ENCODE peak calls at places on chromosomes 11 and 22, in ten cellular contexts. One of them, this sample, is unnamed.

GRCh38 chr11:85946221-85946620 is 91.0 kb downstream of the CCDC83 start:
- DNase-seq in glutamatergic neuron: no peak
- DNase-seq in progenitor cell of endocrine pancreas: no peak
- DNase-seq in foreskin fibroblast: peak; percentile 59
- DNase-seq in PC-3: peak; percentile 22
- DNase-seq in NB4: no peak
- DNase-seq in RWPE1: no peak
- DNase-seq in fibroblast of lung: no peak
- DNase-seq in AG09319: no peak
- DNase-seq in AG04450: no peak
- DNase-seq in this sample: peak; percentile 57

GRCh38 chr22:39898997-39899396 is 1.9 kb upstream of the GRAP2 start:
- DNase-seq in AG09319: no peak
- DNase-seq in AG04450: no peak
- DNase-seq in fibroblast of lung: no peak
- DNase-seq in RWPE1: no peak
- DNase-seq in progenitor cell of endocrine pancreas: no peak
- DNase-seq in glutamatergic neuron: no peak
- DNase-seq in NB4: peak; percentile 93
- DNase-seq in foreskin fibroblast: no peak
- DNase-seq in PC-3: no peak
- DNase-seq in this sample: no peak

GRCh38 chr11:64065712-64066111 is 30.0 kb downstream of the FLRT1 start:
- DNase-seq in glutamatergic neuron: no peak
- DNase-seq in RWPE1: no peak
- DNase-seq in AG09319: no peak
- DNase-seq in foreskin fibroblast: no peak
- DNase-seq in AG04450: no peak
- DNase-seq in progenitor cell of endocrine pancreas: no peak
- DNase-seq in NB4: no peak
- DNase-seq in PC-3: no peak
- DNase-seq in fibroblast of lung: no peak
- DNase-seq in this sample: no peak

GRCh38 chr22:48693377-48694135 is 1134.1 kb downstream of the BRD1 start:
- DNase-seq in foreskin fibroblast: no peak
- DNase-seq in AG09319: no peak
- DNase-seq in progenitor cell of endocrine pancreas: no peak
- DNase-seq in AG04450: no peak
- DNase-seq in NB4: peak; percentile 23
- DNase-seq in RWPE1: no peak
- DNase-seq in glutamatergic neuron: no peak
- DNase-seq in PC-3: no peak
- DNase-seq in fibroblast of lung: no peak
- DNase-seq in this sample: no peak

GRCh38 chr11:128484172-128484571 is 103.2 kb downstream of the ETS1 start:
- DNase-seq in foreskin fibroblast: no peak
- DNase-seq in progenitor cell of endocrine pancreas: no peak
- DNase-seq in RWPE1: peak; percentile 18
- DNase-seq in fibroblast of lung: no peak
- DNase-seq in AG09319: no peak
- DNase-seq in PC-3: peak; percentile 47
- DNase-seq in glutamatergic neuron: no peak
- DNase-seq in AG04450: no peak
- DNase-seq in NB4: no peak
- DNase-seq in this sample: no peak

GRCh38 chr11:64893194-64894069 is 15.0 kb upstream of the EHD1 start:
- DNase-seq in foreskin fibroblast: no peak
- DNase-seq in AG04450: no peak
- DNase-seq in NB4: no peak
- DNase-seq in AG09319: no peak
- DNase-seq in PC-3: no peak
- DNase-seq in glutamatergic neuron: no peak
- DNase-seq in progenitor cell of endocrine pancreas: no peak
- DNase-seq in fibroblast of lung: no peak
- DNase-seq in RWPE1: no peak
- DNase-seq in this sample: no peak

GRCh38 chr22:47696776-47697175 is 934.3 kb downstream of the TBC1D22A start:
- DNase-seq in foreskin fibroblast: no peak
- DNase-seq in AG09319: no peak
- DNase-seq in fibroblast of lung: no peak
- DNase-seq in RWPE1: no peak
- DNase-seq in progenitor cell of endocrine pancreas: no peak
- DNase-seq in NB4: no peak
- DNase-seq in AG04450: no peak
- DNase-seq in glutamatergic neuron: no peak
- DNase-seq in PC-3: no peak
- DNase-seq in this sample: no peak

GRCh38 chr11:125376117-125376516 is 119.9 kb downstream of the FEZ1 start:
- DNase-seq in foreskin fibroblast: no peak
- DNase-seq in progenitor cell of endocrine pancreas: no peak
- DNase-seq in AG04450: no peak
- DNase-seq in RWPE1: peak; percentile 32
- DNase-seq in NB4: no peak
- DNase-seq in AG09319: no peak
- DNase-seq in PC-3: no peak
- DNase-seq in fibroblast of lung: no peak
- DNase-seq in glutamatergic neuron: no peak
- DNase-seq in this sample: no peak

GRCh38 chr11:69685348-69685747 is 10.2 kb upstream of the LTO1 start:
- DNase-seq in AG09319: no peak
- DNase-seq in foreskin fibroblast: no peak
- DNase-seq in progenitor cell of endocrine pancreas: no peak
- DNase-seq in PC-3: no peak
- DNase-seq in fibroblast of lung: no peak
- DNase-seq in NB4: no peak
- DNase-seq in glutamatergic neuron: no peak
- DNase-seq in RWPE1: no peak
- DNase-seq in AG04450: no peak
- DNase-seq in this sample: no peak

GRCh38 chr11:123301696-123302400 is 106.8 kb upstream of the CLMP start:
- DNase-seq in foreskin fibroblast: peak; percentile 73
- DNase-seq in PC-3: peak; percentile 72
- DNase-seq in NB4: peak; percentile 75
- DNase-seq in RWPE1: peak; percentile 49
- DNase-seq in fibroblast of lung: no peak
- DNase-seq in AG09319: no peak
- DNase-seq in AG04450: no peak
- DNase-seq in progenitor cell of endocrine pancreas: peak; percentile 77
- DNase-seq in glutamatergic neuron: peak; percentile 87
- DNase-seq in this sample: peak; percentile 12

GRCh38 chr22:44580176-44580575 is 82.1 kb upstream of the RTL6 start:
- DNase-seq in glutamatergic neuron: no peak
- DNase-seq in PC-3: no peak
- DNase-seq in RWPE1: no peak
- DNase-seq in foreskin fibroblast: no peak
- DNase-seq in NB4: no peak
- DNase-seq in fibroblast of lung: no peak
- DNase-seq in AG09319: no peak
- DNase-seq in progenitor cell of endocrine pancreas: no peak
- DNase-seq in AG04450: no peak
- DNase-seq in this sample: no peak

GRCh38 chr11:27722117-27722844 is 22.0 kb upstream of the BDNF start:
- DNase-seq in NB4: no peak
- DNase-seq in AG04450: no peak
- DNase-seq in PC-3: no peak
- DNase-seq in AG09319: no peak
- DNase-seq in fibroblast of lung: peak; percentile 28
- DNase-seq in foreskin fibroblast: peak; percentile 41
- DNase-seq in RWPE1: peak; percentile 32
- DNase-seq in glutamatergic neuron: peak; percentile 47
- DNase-seq in progenitor cell of endocrine pancreas: no peak
- DNase-seq in this sample: peak; percentile 50

GRCh38 chr22:19859861-19860510 is 5.3 kb upstream of the GNB1L start:
- DNase-seq in foreskin fibroblast: no peak
- DNase-seq in progenitor cell of endocrine pancreas: no peak
- DNase-seq in AG04450: no peak
- DNase-seq in fibroblast of lung: no peak
- DNase-seq in RWPE1: no peak
- DNase-seq in AG09319: no peak
- DNase-seq in NB4: no peak
- DNase-seq in glutamatergic neuron: no peak
- DNase-seq in PC-3: no peak
- DNase-seq in this sample: no peak

GRCh38 chr11:9639099-9639498 is 24.8 kb upstream of the SWAP70 start:
- DNase-seq in AG09319: no peak
- DNase-seq in PC-3: no peak
- DNase-seq in AG04450: no peak
- DNase-seq in glutamatergic neuron: no peak
- DNase-seq in RWPE1: no peak
- DNase-seq in fibroblast of lung: no peak
- DNase-seq in NB4: peak; percentile 56
- DNase-seq in foreskin fibroblast: no peak
- DNase-seq in progenitor cell of endocrine pancreas: no peak
- DNase-seq in this sample: no peak

GRCh38 chr11:67401495-67402191 is at the start of gene PPP1CA:
- DNase-seq in RWPE1: peak; percentile 95
- DNase-seq in AG04450: peak; percentile 65
- DNase-seq in NB4: peak; percentile 93
- DNase-seq in progenitor cell of endocrine pancreas: peak; percentile 83
- DNase-seq in glutamatergic neuron: peak; percentile 94
- DNase-seq in fibroblast of lung: peak; percentile 88
- DNase-seq in AG09319: peak; percentile 69
- DNase-seq in PC-3: peak; percentile 88
- DNase-seq in foreskin fibroblast: peak; percentile 94
- DNase-seq in this sample: peak; percentile 79

GRCh38 chr11:69367211-69367964 is 73.4 kb downstream of the MYEOV start:
- DNase-seq in RWPE1: no peak
- DNase-seq in PC-3: peak; percentile 77
- DNase-seq in foreskin fibroblast: peak; percentile 40
- DNase-seq in AG04450: no peak
- DNase-seq in NB4: peak; percentile 49
- DNase-seq in AG09319: no peak
- DNase-seq in progenitor cell of endocrine pancreas: peak; percentile 3
- DNase-seq in fibroblast of lung: no peak
- DNase-seq in glutamatergic neuron: no peak
- DNase-seq in this sample: no peak

GRCh38 chr11:59142530-59143507 is at the start of gene FAM111A:
- DNase-seq in progenitor cell of endocrine pancreas: peak; percentile 67
- DNase-seq in RWPE1: peak; percentile 91
- DNase-seq in NB4: peak; percentile 89
- DNase-seq in AG09319: peak; percentile 72
- DNase-seq in foreskin fibroblast: peak; percentile 94
- DNase-seq in PC-3: peak; percentile 96
- DNase-seq in fibroblast of lung: peak; percentile 85
- DNase-seq in glutamatergic neuron: peak; percentile 63
- DNase-seq in AG04450: peak; percentile 65
- DNase-seq in this sample: peak; percentile 92
- TF ChIP-seq CTCF in progenitor cell of endocrine pancreas: peak; percentile 49
- TF ChIP-seq CTCF in RWPE1: peak; percentile 20
- TF ChIP-seq CTCF in NB4: peak; percentile 45
- TF ChIP-seq CTCF in AG09319: peak; percentile 50
- TF ChIP-seq CTCF in foreskin fibroblast: peak; percentile 8
- TF ChIP-seq CTCF in PC-3: peak; percentile 49
- TF ChIP-seq CTCF in fibroblast of lung: no peak
- TF ChIP-seq CTCF in glutamatergic neuron: no peak
- TF ChIP-seq CTCF in AG04450: peak; percentile 43
- TF ChIP-seq CTCF in this sample: peak; percentile 53

GRCh38 chr11:12088047-12088481 is 22.3 kb upstream of the MICAL2 start:
- DNase-seq in RWPE1: peak; percentile 51
- DNase-seq in PC-3: peak; percentile 60
- DNase-seq in foreskin fibroblast: peak; percentile 81
- DNase-seq in NB4: peak; percentile 22
- DNase-seq in fibroblast of lung: peak; percentile 71
- DNase-seq in AG04450: no peak
- DNase-seq in glutamatergic neuron: no peak
- DNase-seq in AG09319: no peak
- DNase-seq in progenitor cell of endocrine pancreas: no peak
- DNase-seq in this sample: peak; percentile 81
- TF ChIP-seq CTCF in RWPE1: no peak
- TF ChIP-seq CTCF in PC-3: no peak
- TF ChIP-seq CTCF in foreskin fibroblast: peak; percentile 23
- TF ChIP-seq CTCF in NB4: no peak
- TF ChIP-seq CTCF in fibroblast of lung: no peak
- TF ChIP-seq CTCF in AG04450: peak; percentile 37
- TF ChIP-seq CTCF in glutamatergic neuron: no peak
- TF ChIP-seq CTCF in AG09319: peak; percentile 31
- TF ChIP-seq CTCF in progenitor cell of endocrine pancreas: peak; percentile 15
- TF ChIP-seq CTCF in this sample: peak; percentile 57

GRCh38 chr11:66288866-66289547 is at the start of gene YIF1A:
- DNase-seq in glutamatergic neuron: peak; percentile 99
- DNase-seq in AG09319: peak; percentile 99
- DNase-seq in fibroblast of lung: peak; percentile 99
- DNase-seq in PC-3: peak; percentile 100
- DNase-seq in progenitor cell of endocrine pancreas: peak; percentile 96
- DNase-seq in AG04450: peak; percentile 99
- DNase-seq in RWPE1: peak; percentile 100
- DNase-seq in NB4: peak; percentile 100
- DNase-seq in foreskin fibroblast: peak; percentile 100
- DNase-seq in this sample: peak; percentile 100
- TF ChIP-seq CTCF in glutamatergic neuron: no peak
- TF ChIP-seq CTCF in AG09319: no peak
- TF ChIP-seq CTCF in fibroblast of lung: no peak
- TF ChIP-seq CTCF in PC-3: no peak
- TF ChIP-seq CTCF in progenitor cell of endocrine pancreas: peak; percentile 35
- TF ChIP-seq CTCF in AG04450: no peak
- TF ChIP-seq CTCF in RWPE1: no peak
- TF ChIP-seq CTCF in NB4: no peak
- TF ChIP-seq CTCF in foreskin fibroblast: no peak
- TF ChIP-seq CTCF in this sample: peak; percentile 50

GRCh38 chr22:37316875-37317371 is 34.6 kb downstream of the CYTH4 start:
- DNase-seq in PC-3: peak; percentile 87
- DNase-seq in NB4: peak; percentile 82
- DNase-seq in AG09319: peak; percentile 61
- DNase-seq in AG04450: peak; percentile 66
- DNase-seq in foreskin fibroblast: peak; percentile 92
- DNase-seq in fibroblast of lung: peak; percentile 88
- DNase-seq in glutamatergic neuron: peak; percentile 83
- DNase-seq in progenitor cell of endocrine pancreas: peak; percentile 76
- DNase-seq in RWPE1: peak; percentile 88
- DNase-seq in this sample: peak; percentile 81

GRCh38 chr22:37319469-37319868 is 37.2 kb downstream of the CYTH4 start:
- DNase-seq in AG09319: no peak
- DNase-seq in AG04450: no peak
- DNase-seq in foreskin fibroblast: no peak
- DNase-seq in PC-3: no peak
- DNase-seq in progenitor cell of endocrine pancreas: no peak
- DNase-seq in RWPE1: no peak
- DNase-seq in fibroblast of lung: no peak
- DNase-seq in glutamatergic neuron: no peak
- DNase-seq in NB4: no peak
- DNase-seq in this sample: no peak

GRCh38 chr22:37316405-37316804 is 34.1 kb downstream of the CYTH4 start:
- DNase-seq in NB4: no peak
- DNase-seq in foreskin fibroblast: no peak
- DNase-seq in AG09319: no peak
- DNase-seq in PC-3: no peak
- DNase-seq in AG04450: no peak
- DNase-seq in glutamatergic neuron: no peak
- DNase-seq in RWPE1: no peak
- DNase-seq in progenitor cell of endocrine pancreas: no peak
- DNase-seq in fibroblast of lung: no peak
- DNase-seq in this sample: no peak

GRCh38 chr22:37317698-37318210 is 35.4 kb downstream of the CYTH4 start:
- DNase-seq in PC-3: no peak
- DNase-seq in NB4: no peak
- DNase-seq in fibroblast of lung: no peak
- DNase-seq in AG09319: no peak
- DNase-seq in glutamatergic neuron: no peak
- DNase-seq in foreskin fibroblast: no peak
- DNase-seq in AG04450: no peak
- DNase-seq in RWPE1: no peak
- DNase-seq in progenitor cell of endocrine pancreas: no peak
- DNase-seq in this sample: no peak

GRCh38 chr22:37318255-37319109 is 36.2 kb downstream of the CYTH4 start:
- DNase-seq in AG04450: no peak
- DNase-seq in foreskin fibroblast: no peak
- DNase-seq in PC-3: peak; percentile 3
- DNase-seq in NB4: no peak
- DNase-seq in glutamatergic neuron: no peak
- DNase-seq in fibroblast of lung: no peak
- DNase-seq in RWPE1: no peak
- DNase-seq in progenitor cell of endocrine pancreas: no peak
- DNase-seq in AG09319: no peak
- DNase-seq in this sample: no peak
- TF ChIP-seq CTCF in AG04450: peak; percentile 17
- TF ChIP-seq CTCF in foreskin fibroblast: no peak
- TF ChIP-seq CTCF in PC-3: peak; percentile 45
- TF ChIP-seq CTCF in NB4: no peak
- TF ChIP-seq CTCF in glutamatergic neuron: no peak
- TF ChIP-seq CTCF in fibroblast of lung: no peak
- TF ChIP-seq CTCF in RWPE1: no peak
- TF ChIP-seq CTCF in progenitor cell of endocrine pancreas: no peak
- TF ChIP-seq CTCF in AG09319: no peak
- TF ChIP-seq CTCF in this sample: peak; percentile 29

This sample was measured in HFFc6.